ENCODE peak calls at places on chromosomes 11 and 22, in ten cellular contexts. Z is COR-L47; R is hippocampal formation; U is T1000; Y is NCI-H774; H is D341Med; I is posterior cingulate gyrus; S is T-helper 2 cell treated with Interferon-gamma antibody and Interleukin-4, amounts not matched to agents 5 μg/mL and 100 μg/mL, for 36 hours; K is NCI-H1105 treated with DMSO at 0.1 percent for 48 hours; E is MM.1S. W is an unnamed sample.

GRCh38 chr11:134573857-134574256 is 161.8 kb upstream of the B3GAT1 start:
- DNase-seq in I (peak), Y (no peak), Z (no peak), U (no peak), K (no peak), S (no peak), R (no peak), H (no peak), E (no peak), W (no peak)

GRCh38 chr11:1553808-1554594 is 18.1 kb downstream of the DUSP8 start:
- DNase-seq in E (no peak), K (no peak), H (no peak), I (peak), Y (peak), U (no peak), Z (no peak), R (no peak), S (no peak), W (peak)

GRCh38 chr11:122882809-122883681 is 486 bp downstream of the JHY start:
- DNase-seq in R (no peak), Y (peak), H (peak), E (peak), S (peak), I (peak), U (peak), Z (peak), K (peak), W (peak)

GRCh38 chr11:133078591-133079179 is 453.6 kb downstream of the OPCML start:
- DNase-seq in R (peak), K (peak), I (peak), Z (peak), H (peak), U (no peak), Y (peak), E (peak), S (no peak), W (peak)

GRCh38 chr11:65121865-65122696 is at the start of the genes FAU and MRPL49:
- DNase-seq in S (peak), E (peak), Z (peak), U (peak), H (peak), R (peak), Y (peak), I (peak), K (peak), W (peak)

GRCh38 chr11:36818410-36818809 is 220.4 kb upstream of the RAG2 start:
- DNase-seq in I (peak), K (no peak), S (no peak), Z (no peak), E (no peak), Y (no peak), U (no peak), H (peak), R (no peak), W (no peak)

GRCh38 chr11:43903086-43903485 is 22.5 kb downstream of the ALKBH3 start:
- DNase-seq in R (no peak), S (no peak), Y (no peak), U (no peak), I (no peak), Z (no peak), E (no peak), K (no peak), H (no peak), W (no peak)

GRCh38 chr11:129574431-129574830 is 198.8 kb downstream of the BARX2 start:
- DNase-seq in U (no peak), I (no peak), E (no peak), R (no peak), S (no peak), Z (no peak), K (no peak), Y (no peak), H (no peak), W (no peak)

GRCh38 chr11:46248270-46249102 is 29.0 kb upstream of the CREB3L1 start:
- DNase-seq in S (no peak), I (no peak), K (no peak), Z (no peak), R (no peak), H (no peak), E (no peak), U (peak), Y (no peak), W (peak)

GRCh38 chr22:23065495-23066122 is 4.7 kb upstream of the GNAZ start:
- DNase-seq in H (no peak), Y (no peak), S (no peak), E (no peak), R (no peak), K (no peak), I (peak), U (no peak), Z (no peak), W (no peak)

GRCh38 chr11:125455851-125456250 is 40.2 kb downstream of the FEZ1 start:
- DNase-seq in S (no peak), U (no peak), H (no peak), I (no peak), R (no peak), Z (no peak), Y (no peak), K (no peak), E (no peak), W (no peak)

GRCh38 chr11:35981581-35981980 is 37.7 kb downstream of the LDLRAD3 start:
- DNase-seq in I (peak), Z (no peak), K (no peak), S (no peak), R (peak), U (no peak), H (no peak), E (no peak), Y (no peak), W (no peak)

GRCh38 chr22:26977741-26978140 is 320.4 kb downstream of the MIAT start:
- DNase-seq in K (no peak), Y (no peak), S (no peak), I (no peak), U (no peak), Z (no peak), E (peak), R (no peak), H (no peak), W (no peak)

GRCh38 chr11:1892116-1892515 is 421 bp upstream of the PRR33 start:
- DNase-seq in H (no peak), R (no peak), I (peak), Z (no peak), K (no peak), E (no peak), Y (no peak), U (no peak), S (no peak), W (no peak)

GRCh38 chr11:117884994-117885393 is 8.5 kb upstream of the FXYD6 start:
- DNase-seq in Z (no peak), Y (no peak), I (no peak), U (no peak), E (no peak), R (no peak), S (no peak), H (no peak), K (no peak), W (no peak)

GRCh38 chr22:46947516-46948260 is 185.2 kb downstream of the TBC1D22A start:
- DNase-seq in K (no peak), U (no peak), S (no peak), R (no peak), Y (no peak), H (no peak), Z (no peak), I (no peak), E (no peak), W (no peak)